ENCODE peak calls at places on chromosomes 5 and 9, in six cellular contexts. X is endothelial cell; H is CD4-positive, alpha-beta T cell; D is left ventricle myocardium inferior; S is WTC11; M is Calu3. P is an unnamed sample.

GRCh38 chr9:112831281-112831851 is 59.3 kb downstream of the SLC46A2 start:
- DNase-seq in X (no peak), H (no peak), D (peak), S (no peak), M (peak), P (no peak)

GRCh38 chr5:144634138-144634537 is 463.5 kb downstream of the KCTD16 start:
- DNase-seq in X (no peak), H (no peak), D (no peak), S (no peak), M (no peak), P (no peak)

GRCh38 chr5:151699071-151699901 is 12.6 kb upstream of the SPARC start:
- DNase-seq in X (no peak), H (no peak), D (peak), S (no peak), M (peak), P (peak)

GRCh38 chr9:91891915-91892314 is 58.1 kb downstream of the ROR2 start:
- DNase-seq in X (no peak), H (no peak), D (no peak), S (no peak), M (no peak), P (no peak)

GRCh38 chr5:35859101-35859661 is 2.5 kb downstream of the IL7R start:
- DNase-seq in X (no peak), H (no peak), D (no peak), S (no peak), M (no peak), P (no peak)

GRCh38 chr5:34847056-34847455 is 8.1 kb downstream of the TTC23L start:
- DNase-seq in X (no peak), H (no peak), D (no peak), S (no peak), M (no peak), P (no peak)

GRCh38 chr5:159947708-159948358 is 31.6 kb downstream of the ADRA1B start:
- DNase-seq in X (no peak), H (no peak), D (no peak), S (no peak), M (no peak), P (no peak)

GRCh38 chr5:128905225-128906110 is 59.8 kb upstream of the SLC27A6 start:
- DNase-seq in X (peak), H (no peak), D (no peak), S (no peak), M (peak), P (peak)

GRCh38 chr9:72022846-72023245 is 37.6 kb downstream of the C9orf57 start:
- DNase-seq in X (no peak), H (no peak), D (no peak), S (no peak), M (no peak), P (no peak)

GRCh38 chr9:87277346-87277745 is 220.3 kb upstream of the DAPK1 start:
- DNase-seq in X (no peak), H (no peak), D (no peak), S (no peak), M (no peak), P (no peak)

GRCh38 chr5:149082271-149082670 is 19.4 kb upstream of the SH3TC2 start:
- DNase-seq in X (no peak), H (no peak), D (no peak), S (no peak), M (no peak), P (no peak)

GRCh38 chr5:8473827-8474568 is 605.0 kb downstream of the MTRR start:
- DNase-seq in X (no peak), H (no peak), D (no peak), S (peak), M (no peak), P (no peak)

GRCh38 chr5:80246995-80247729 is 8.7 kb downstream of the SERINC5 start:
- DNase-seq in X (peak), H (peak), D (peak), S (no peak), M (peak), P (peak)

GRCh38 chr5:148931453-148932057 is 105.1 kb downstream of the ADRB2 start:
- DNase-seq in X (no peak), H (no peak), D (no peak), S (no peak), M (no peak), P (no peak)

GRCh38 chr9:5263568-5264218 is 32.5 kb downstream of the INSL4 start:
- DNase-seq in X (no peak), H (no peak), D (no peak), S (no peak), M (peak), P (no peak)

GRCh38 chr9:133964463-133964862 is 27.7 kb downstream of the VAV2 start:
- DNase-seq in X (no peak), H (no peak), D (no peak), S (no peak), M (no peak), P (no peak)

GRCh38 chr5:105503950-105504349 is 1941.4 kb upstream of the NUDT12 start:
- DNase-seq in X (no peak), H (no peak), D (no peak), S (no peak), M (no peak), P (no peak)

GRCh38 chr5:11372191-11372590 is 532.1 kb downstream of the CTNND2 start:
- DNase-seq in X (no peak), H (no peak), D (no peak), S (no peak), M (no peak), P (no peak)

GRCh38 chr5:19369048-19369447 is 619.0 kb downstream of the CDH18 start:
- DNase-seq in X (no peak), H (no peak), D (no peak), S (no peak), M (no peak), P (no peak)

GRCh38 chr9:95005276-95006141 is 279.0 kb downstream of the AOPEP start:
- DNase-seq in X (no peak), H (no peak), D (no peak), S (no peak), M (no peak), P (peak)

GRCh38 chr5:103620851-103621547 is 58.4 kb upstream of the NUDT12 start:
- DNase-seq in X (no peak), H (no peak), D (no peak), S (no peak), M (no peak), P (no peak)

GRCh38 chr9:127183814-127184582 is 61.6 kb upstream of the ANGPTL2 start:
- DNase-seq in X (no peak), H (no peak), D (peak), S (no peak), M (no peak), P (no peak)

GRCh38 chr9:108910914-108911313 is 23.0 kb downstream of the ELP1 start:
- DNase-seq in X (no peak), H (no peak), D (no peak), S (no peak), M (no peak), P (no peak)

GRCh38 chr9:125971050-125971449 is 223.9 kb downstream of the PBX3 start:
- DNase-seq in X (no peak), H (no peak), D (no peak), S (no peak), M (no peak), P (no peak)

GRCh38 chr5:103433216-103433615 is 129.4 kb downstream of the NUDT12 start:
- DNase-seq in X (no peak), H (no peak), D (no peak), S (no peak), M (no peak), P (no peak)

GRCh38 chr9:34520096-34520495 is 2.7 kb downstream of the ENHO start:
- DNase-seq in X (no peak), H (no peak), D (no peak), S (no peak), M (no peak), P (no peak)

GRCh38 chr9:119154527-119154926 is 214.7 kb downstream of the BRINP1 start:
- DNase-seq in X (no peak), H (no peak), D (no peak), S (no peak), M (no peak), P (no peak)

GRCh38 chr5:101047181-101047580 is 144.1 kb upstream of the ST8SIA4 start:
- DNase-seq in X (no peak), H (no peak), D (no peak), S (no peak), M (no peak), P (no peak)

GRCh38 chr5:172078726-172079345 is 72.4 kb upstream of the FBXW11 start:
- DNase-seq in X (no peak), H (no peak), D (peak), S (no peak), M (no peak), P (no peak)

GRCh38 chr9:36986548-36987408 is 47.3 kb downstream of the PAX5 start:
- DNase-seq in X (no peak), H (no peak), D (no peak), S (no peak), M (no peak), P (no peak)

GRCh38 chr5:52685621-52686370 is 101.9 kb upstream of the ITGA1 start:
- DNase-seq in X (no peak), H (no peak), D (no peak), S (no peak), M (no peak), P (no peak)

GRCh38 chr9:131666029-131666428 is 73.8 kb downstream of the RAPGEF1 start:
- DNase-seq in X (no peak), H (no peak), D (no peak), S (no peak), M (no peak), P (no peak)

GRCh38 chr9:121362813-121363585 is 7.1 kb downstream of the STOM start:
- DNase-seq in X (no peak), H (no peak), D (no peak), S (no peak), M (no peak), P (no peak)

GRCh38 chr9:96126321-96126881 is 175.6 kb downstream of the HSD17B3 start:
- DNase-seq in X (no peak), H (no peak), D (no peak), S (peak), M (no peak), P (peak)

GRCh38 chr9:78575791-78576190 is 278.9 kb downstream of the PSAT1 start:
- DNase-seq in X (no peak), H (no peak), D (no peak), S (no peak), M (no peak), P (no peak)

GRCh38 chr9:96185518-96186156 is 116.3 kb downstream of the HSD17B3 start:
- DNase-seq in X (no peak), H (no peak), D (no peak), S (no peak), M (no peak), P (no peak)

GRCh38 chr5:68187268-68188055 is 28.1 kb upstream of the PIK3R1 start:
- DNase-seq in X (peak), H (no peak), D (peak), S (peak), M (no peak), P (peak)
- TF ChIP-seq CTCF in X (no peak), H (no peak), D (no peak), S (no peak), M (no peak), P (no peak)

DNA sequence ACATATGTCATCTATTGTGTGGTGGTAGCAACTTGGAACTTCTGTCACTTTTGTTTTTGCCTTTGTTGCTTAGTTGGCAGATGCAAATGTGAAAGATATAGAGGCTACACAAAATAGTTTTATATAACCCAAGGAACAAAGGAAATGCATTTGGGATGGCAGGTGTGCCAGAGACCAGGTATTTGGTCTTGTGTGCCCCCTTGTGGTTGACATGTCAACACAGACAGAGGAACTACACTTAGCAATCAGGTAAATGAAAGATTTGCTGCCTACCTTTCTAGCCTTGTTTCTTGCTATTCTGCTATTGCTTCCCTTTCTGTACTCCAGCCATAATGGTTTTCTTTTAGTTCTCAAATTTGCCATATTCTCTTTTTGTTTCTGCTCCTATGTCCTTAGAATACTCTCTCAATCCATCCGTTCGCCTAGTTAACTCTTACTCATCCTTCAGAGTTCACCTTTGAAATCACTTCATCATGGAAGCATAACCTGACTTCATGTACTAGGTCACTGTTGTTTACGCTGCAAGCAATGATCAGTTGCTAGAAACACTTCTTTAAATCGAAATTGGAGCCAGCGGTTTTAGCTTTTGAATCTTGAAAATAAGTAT is 119.5 kb downstream of the TRPM3 start:
- DNase-seq in X (peak), H (no peak), D (no peak), S (peak), M (peak), P (peak)
- TF ChIP-seq CTCF in X (peak), H (no peak), D (peak), S (peak), M (peak), P (peak)

GRCh38 chr5:116032991-116033390 is 719 bp downstream of the ARL14EPL start:
- DNase-seq in X (no peak), H (no peak), D (no peak), S (no peak), M (no peak), P (no peak)

GRCh38 chr5:116035123-116035522 is 2.9 kb downstream of the ARL14EPL start:
- DNase-seq in X (no peak), H (no peak), D (no peak), S (no peak), M (no peak), P (no peak)

GRCh38 chr5:116042375-116042774 is 10.1 kb downstream of the ARL14EPL start:
- DNase-seq in X (no peak), H (no peak), D (no peak), S (no peak), M (no peak), P (no peak)

GRCh38 chr5:116038817-116039216 is 6.5 kb downstream of the ARL14EPL start:
- DNase-seq in X (no peak), H (no peak), D (no peak), S (no peak), M (no peak), P (no peak)

GRCh38 chr5:116037236-116037822 is 5.1 kb downstream of the ARL14EPL start:
- DNase-seq in X (no peak), H (no peak), D (no peak), S (no peak), M (no peak), P (no peak)
- TF ChIP-seq CTCF in X (no peak), H (no peak), D (no peak), S (no peak), M (no peak), P (no peak)

DNA sequence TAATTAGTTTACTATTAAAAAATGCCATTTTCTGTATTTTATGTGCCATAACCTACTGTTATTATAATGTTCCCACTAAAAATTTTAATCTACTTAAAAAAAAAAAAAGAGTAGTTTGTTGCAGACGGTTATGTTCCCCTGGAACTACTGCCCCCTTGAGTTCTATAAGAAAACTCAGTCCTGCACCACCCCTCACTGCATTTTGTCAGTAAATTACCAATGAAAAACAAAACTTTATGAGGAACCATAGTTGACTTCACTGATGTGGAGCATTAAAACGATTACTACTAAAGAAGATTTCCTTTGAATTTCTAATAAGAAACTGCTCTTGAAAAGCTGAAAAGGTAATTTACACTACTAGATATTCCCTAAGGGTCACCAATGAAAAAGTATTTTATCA is 288.7 kb downstream of the FBXL17 start:
- DNase-seq in X (no peak), H (no peak), D (no peak), S (no peak), M (no peak), P (no peak)
- TF ChIP-seq CTCF in X (peak), H (no peak), D (peak), S (peak), M (peak), P (peak)

P was measured in nephron progenitor cell.